ENCODE peak calls at places on chromosomes 13 and 19, in seven cellular contexts. H is H1, U is IMR-90, R is neuronal stem cell, P is mesenchymal stem cell, E is H9, L is trophoblast cell. A is an unnamed sample.

GRCh38 chr13:32284927-32285632 is 30.1 kb downstream of the ZAR1L start:
- DNase-seq in R (peak), P (no peak), U (peak), H (no peak), E (no peak), L (no peak), A (peak)

GRCh38 chr19:9958451-9958850 is 22.1 kb upstream of the OLFM2 start:
- DNase-seq in H (no peak), L (no peak), U (peak), R (no peak), P (peak), E (no peak), A (no peak)

GRCh38 chr19:19470579-19470978 is 44.8 kb downstream of the TSSK6 start:
- DNase-seq in P (no peak), H (no peak), R (no peak), E (no peak), U (no peak), L (peak), A (no peak)

GRCh38 chr19:50384685-50385535 is 763 bp downstream of the POLD1 start:
- DNase-seq in E (no peak), U (peak), P (peak), R (peak), H (no peak), L (no peak), A (peak)

GRCh38 chr19:55112781-55113569 is 4.5 kb downstream of the PPP1R12C start:
- DNase-seq in U (no peak), P (no peak), E (peak), H (no peak), L (no peak), R (no peak), A (peak)

GRCh38 chr19:2270572-2271515 is 11.1 kb downstream of the PEAK3 start:
- DNase-seq in U (peak), H (no peak), P (peak), E (no peak), L (peak), R (no peak), A (peak)

GRCh38 chr19:10516671-10517286 is 468 bp downstream of the S1PR5 start:
- DNase-seq in E (no peak), R (no peak), U (no peak), L (no peak), P (peak), H (no peak), A (no peak)

GRCh38 chr19:20388826-20389225 is 176.8 kb downstream of the ZNF737 start:
- DNase-seq in U (no peak), H (no peak), L (no peak), R (no peak), E (no peak), P (no peak), A (no peak)

GRCh38 chr19:48551437-48552302 is at the start of gene SULT2B1:
- DNase-seq in R (no peak), U (no peak), P (no peak), H (no peak), E (no peak), L (no peak), A (no peak)

GRCh38 chr19:48403606-48404005 is 10.1 kb downstream of the GRIN2D start:
- DNase-seq in H (peak), E (peak), P (peak), U (peak), L (no peak), R (no peak), A (peak)

GRCh38 chr13:20360041-20360491 is 127.9 kb upstream of the GJB6 start:
- DNase-seq in E (no peak), L (no peak), P (peak), R (no peak), H (no peak), U (peak), A (no peak)

GRCh38 chr19:58330458-58330857 is 3.7 kb downstream of the ZSCAN22 start:
- DNase-seq in R (no peak), U (peak), H (no peak), P (peak), E (no peak), L (no peak), A (peak)

GRCh38 chr13:68076046-68076445 is 845.9 kb upstream of the PCDH9 start:
- DNase-seq in R (no peak), E (no peak), P (no peak), U (no peak), L (no peak), H (no peak), A (no peak)
- H3K18ac ChIP-seq in R (peak), E (peak), P (no peak), U (no peak), L (no peak), H (no peak), A (no peak)

GRCh38 chr13:42054798-42055499 is 6.5 kb downstream of the DGKH start:
- DNase-seq in H (no peak), L (no peak), R (no peak), E (no peak), U (no peak), P (no peak), A (no peak)
- H3K4me2 ChIP-seq in H (no peak), L (no peak), R (no peak), E (no peak), U (no peak), P (no peak), A (no peak)

GRCh38 chr13:113791761-113792160 is 32.7 kb downstream of the TMEM255B start:
- DNase-seq in P (no peak), E (no peak), U (no peak), L (no peak), R (no peak), H (no peak), A (no peak)
- H3K18ac ChIP-seq in P (no peak), E (no peak), U (no peak), L (no peak), R (no peak), H (no peak), A (no peak)

GRCh38 chr13:74006666-74007065 is 127.5 kb downstream of the KLF12 start:
- DNase-seq in L (peak), H (no peak), U (no peak), P (no peak), E (no peak), R (no peak), A (no peak)
- H3K4me2 ChIP-seq in L (no peak), H (no peak), U (no peak), P (no peak), E (no peak), R (no peak), A (no peak)

GRCh38 chr13:24644051-24644450 is 36.2 kb upstream of the ATP12A start:
- DNase-seq in L (no peak), R (no peak), U (peak), E (no peak), H (no peak), P (peak), A (no peak)
- H3K18ac ChIP-seq in L (no peak), R (no peak), U (no peak), E (no peak), H (no peak), P (no peak), A (no peak)

GRCh38 chr13:60356970-60357369 is 40.0 kb upstream of the TDRD3 start:
- DNase-seq in U (no peak), E (no peak), P (no peak), H (no peak), L (no peak), R (no peak), A (no peak)
- H3K4me2 ChIP-seq in U (no peak), E (no peak), P (no peak), H (no peak), L (no peak), R (no peak), A (no peak)

GRCh38 chr13:75362026-75362425 is 119.9 kb downstream of the TBC1D4 start:
- DNase-seq in P (no peak), H (no peak), E (no peak), R (no peak), U (no peak), L (no peak), A (no peak)
- H3K18ac ChIP-seq in P (no peak), H (no peak), E (no peak), R (peak), U (no peak), L (no peak), A (no peak)

GRCh38 chr13:44902793-44903192 is 86.5 kb downstream of the NUFIP1 start:
- DNase-seq in E (no peak), P (no peak), R (no peak), H (no peak), L (no peak), U (no peak), A (no peak)

GRCh38 chr13:44906758-44907157 is 82.5 kb downstream of the NUFIP1 start:
- DNase-seq in U (peak), P (peak), H (no peak), R (no peak), E (no peak), L (no peak), A (no peak)

GRCh38 chr13:44903596-44903995 is 85.7 kb downstream of the NUFIP1 start:
- DNase-seq in U (peak), H (no peak), P (peak), E (no peak), R (no peak), L (no peak), A (peak)

GRCh38 chr13:44906230-44906629 is 83.0 kb downstream of the NUFIP1 start:
- DNase-seq in L (no peak), H (no peak), P (no peak), U (no peak), R (no peak), E (no peak), A (no peak)

DNA sequence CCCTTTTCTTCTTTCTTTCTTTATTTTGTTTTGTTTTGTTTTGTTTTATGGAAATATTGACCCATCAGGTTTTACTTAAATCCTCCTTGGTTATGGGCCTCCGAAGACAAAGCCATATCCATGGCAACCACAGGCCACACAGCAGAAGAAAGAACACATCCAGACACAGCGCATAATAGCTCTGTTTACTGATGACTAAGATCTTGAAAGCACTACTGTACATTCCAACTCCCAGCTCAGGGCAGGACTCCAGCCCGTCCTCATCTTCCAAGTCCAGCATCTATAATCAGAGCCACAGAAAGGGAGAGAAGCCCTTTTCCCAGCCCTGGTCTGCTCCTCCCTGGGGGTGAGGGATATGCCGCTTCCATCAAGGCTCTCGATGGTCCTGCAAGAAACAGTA is 84.3 kb downstream of the NUFIP1 start:
- DNase-seq in L (no peak), E (no peak), P (peak), H (no peak), U (peak), R (no peak), A (no peak)
- H3K4me2 ChIP-seq in L (no peak), E (no peak), P (no peak), H (no peak), U (peak), R (no peak), A (no peak)

GRCh38 chr19:15283141-15283885 is 49.0 kb downstream of the BRD4 start:
- DNase-seq in U (peak), P (peak), L (no peak), H (no peak), R (no peak), E (no peak), A (peak)

GRCh38 chr19:15285896-15286591 is 46.3 kb downstream of the BRD4 start:
- DNase-seq in L (no peak), R (no peak), U (no peak), E (no peak), H (no peak), P (no peak), A (no peak)

GRCh38 chr19:15284896-15285295 is 47.4 kb downstream of the BRD4 start:
- DNase-seq in R (no peak), E (no peak), L (no peak), H (no peak), U (no peak), P (no peak), A (no peak)

GRCh38 chr19:15282311-15282705 is 50.0 kb downstream of the BRD4 start:
- DNase-seq in R (no peak), U (no peak), H (no peak), P (no peak), E (no peak), L (peak), A (no peak)

DNA sequence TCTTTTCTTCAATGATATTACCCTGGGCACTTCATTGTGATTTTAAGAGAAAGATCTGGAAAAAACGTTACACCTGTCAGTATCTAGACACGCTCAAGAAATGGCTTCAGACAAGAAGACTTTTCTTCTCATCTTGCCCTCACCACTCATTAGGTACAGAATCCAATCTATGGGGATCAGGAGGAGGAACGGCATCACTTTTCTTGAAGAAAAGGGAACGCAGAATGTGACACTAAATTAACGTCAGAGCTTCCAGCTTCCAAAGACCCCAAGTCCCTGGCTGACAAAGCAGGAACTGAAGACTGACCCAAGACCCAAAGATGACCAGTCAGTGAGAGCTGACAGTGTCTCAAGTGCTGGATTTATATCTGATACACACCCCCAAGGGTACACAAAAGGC is 48.2 kb downstream of the BRD4 start:
- DNase-seq in H (no peak), U (no peak), E (no peak), L (no peak), P (no peak), R (no peak), A (no peak)
- H3K18ac ChIP-seq in H (no peak), U (no peak), E (no peak), L (no peak), P (no peak), R (no peak), A (no peak)

DNA sequence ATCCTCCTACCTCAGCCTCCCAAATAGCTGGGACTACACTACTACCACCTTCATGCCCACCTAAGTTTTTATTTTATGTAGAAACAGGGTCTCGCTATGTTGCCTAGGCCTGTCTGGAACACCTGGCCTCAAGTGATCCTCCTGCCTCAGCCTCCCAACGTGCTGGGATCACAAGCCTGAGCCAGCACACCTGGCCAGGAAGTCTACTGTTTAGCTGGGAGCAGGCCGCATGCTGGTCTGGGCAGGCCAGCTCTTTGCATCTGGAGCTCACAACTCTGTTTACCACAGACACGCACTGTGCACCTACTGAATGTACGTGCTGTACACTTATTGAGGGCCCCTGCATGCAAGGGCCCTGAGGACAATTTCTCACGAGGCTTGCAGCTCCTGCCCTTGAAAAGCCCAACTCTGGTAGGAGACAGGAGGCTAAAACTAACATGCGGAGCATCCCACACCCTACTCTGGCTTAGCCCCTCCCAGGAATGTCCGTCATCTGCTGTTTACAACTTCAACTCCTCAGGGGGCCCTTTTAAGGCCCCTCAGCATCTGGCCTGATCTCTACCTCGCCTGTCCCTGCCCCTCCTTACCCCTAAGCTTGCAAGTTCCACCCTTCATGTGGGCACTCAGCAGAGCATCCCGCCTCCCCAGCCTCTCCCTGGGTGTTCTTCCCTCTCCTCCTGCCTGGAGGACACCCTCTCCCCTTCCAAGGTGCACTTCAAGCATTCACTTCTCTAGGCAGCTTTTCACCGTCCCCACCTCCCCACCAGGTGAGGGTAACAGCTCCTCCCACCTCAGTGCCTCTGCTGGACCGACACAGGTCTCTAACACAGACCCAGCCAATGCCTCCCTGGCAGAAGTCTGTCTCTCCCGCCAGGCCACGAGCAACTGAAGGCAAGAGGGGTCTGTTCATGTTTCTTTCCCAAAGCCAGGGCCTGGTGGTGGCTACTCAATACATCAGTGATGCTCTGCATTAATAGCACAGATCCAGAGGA is 114.2 kb upstream of the UQCRFS1 start:
- DNase-seq in E (no peak), U (no peak), P (no peak), L (no peak), H (no peak), R (no peak), A (peak)
- H3K4me2 ChIP-seq in E (no peak), U (no peak), P (no peak), L (no peak), H (no peak), R (no peak), A (no peak)

A was measured in mesendoderm.